ENCODE peak calls at places on chromosomes 12 and 14, in six cellular contexts. One of them, this sample, is unnamed.
A peak's percentile ranks its signal among the peaks of the same experiment; 100 is the strongest.

GRCh38 chr14:29798078-29798477 is 129.6 kb downstream of the PRKD1 start:
- DNase-seq in MCF 10A: no peak
- DNase-seq in BE2C: no peak
- DNase-seq in heart left ventricle: no peak
- DNase-seq in lower lobe of right lung: no peak
- DNase-seq in GM20000: no peak
- DNase-seq in this sample: no peak

GRCh38 chr12:38915783-38916182 is 10.4 kb upstream of the CPNE8 start:
- DNase-seq in MCF 10A: no peak
- DNase-seq in BE2C: peak; percentile 42
- DNase-seq in heart left ventricle: no peak
- DNase-seq in lower lobe of right lung: no peak
- DNase-seq in GM20000: no peak
- DNase-seq in this sample: no peak

GRCh38 chr12:71237128-71237527 is 79.3 kb upstream of the TSPAN8 start:
- DNase-seq in MCF 10A: no peak
- DNase-seq in BE2C: no peak
- DNase-seq in heart left ventricle: no peak
- DNase-seq in lower lobe of right lung: no peak
- DNase-seq in GM20000: no peak
- DNase-seq in this sample: no peak

GRCh38 chr12:2255301-2255700 is 202.5 kb downstream of the CACNA1C start:
- DNase-seq in MCF 10A: no peak
- DNase-seq in BE2C: no peak
- DNase-seq in heart left ventricle: no peak
- DNase-seq in lower lobe of right lung: no peak
- DNase-seq in GM20000: no peak
- DNase-seq in this sample: no peak

GRCh38 chr14:95339301-95339865 is 19.7 kb upstream of the CLMN start:
- DNase-seq in MCF 10A: no peak
- DNase-seq in BE2C: no peak
- DNase-seq in heart left ventricle: no peak
- DNase-seq in lower lobe of right lung: no peak
- DNase-seq in GM20000: no peak
- DNase-seq in this sample: no peak

GRCh38 chr14:81256289-81256960 is 35.7 kb upstream of the GTF2A1 start:
- DNase-seq in MCF 10A: no peak
- DNase-seq in BE2C: no peak
- DNase-seq in heart left ventricle: no peak
- DNase-seq in lower lobe of right lung: no peak
- DNase-seq in GM20000: no peak
- DNase-seq in this sample: no peak

GRCh38 chr12:123041811-123042655 is 61.6 kb downstream of the ARL6IP4 start:
- DNase-seq in MCF 10A: no peak
- DNase-seq in BE2C: no peak
- DNase-seq in heart left ventricle: no peak
- DNase-seq in lower lobe of right lung: no peak
- DNase-seq in GM20000: no peak
- DNase-seq in this sample: no peak

GRCh38 chr14:90629471-90629870 is 186.8 kb downstream of the TTC7B start:
- DNase-seq in MCF 10A: peak; percentile 58
- DNase-seq in BE2C: no peak
- DNase-seq in heart left ventricle: no peak
- DNase-seq in lower lobe of right lung: peak; percentile 73
- DNase-seq in GM20000: no peak
- DNase-seq in this sample: no peak

GRCh38 chr14:99718031-99718810 is 34.1 kb downstream of the CYP46A1 start:
- DNase-seq in MCF 10A: no peak
- DNase-seq in BE2C: no peak
- DNase-seq in heart left ventricle: no peak
- DNase-seq in lower lobe of right lung: peak; percentile 18
- DNase-seq in GM20000: peak; percentile 71
- DNase-seq in this sample: no peak

GRCh38 chr14:103061482-103061976 is 4.2 kb upstream of the CDC42BPB start:
- DNase-seq in MCF 10A: no peak
- DNase-seq in BE2C: no peak
- DNase-seq in heart left ventricle: no peak
- DNase-seq in lower lobe of right lung: no peak
- DNase-seq in GM20000: no peak
- DNase-seq in this sample: no peak

GRCh38 chr14:100994082-100994481 is 90.6 kb upstream of the RTL1 start:
- DNase-seq in MCF 10A: peak; percentile 50
- DNase-seq in BE2C: no peak
- DNase-seq in heart left ventricle: no peak
- DNase-seq in lower lobe of right lung: no peak
- DNase-seq in GM20000: no peak
- DNase-seq in this sample: no peak

GRCh38 chr14:33404964-33405574 is 466.4 kb downstream of the NPAS3 start:
- DNase-seq in MCF 10A: no peak
- DNase-seq in BE2C: no peak
- DNase-seq in heart left ventricle: no peak
- DNase-seq in lower lobe of right lung: no peak
- DNase-seq in GM20000: no peak
- DNase-seq in this sample: no peak

GRCh38 chr14:73663548-73664212 is 18.9 kb downstream of the DNAL1 start:
- DNase-seq in MCF 10A: no peak
- DNase-seq in BE2C: no peak
- DNase-seq in heart left ventricle: no peak
- DNase-seq in lower lobe of right lung: no peak
- DNase-seq in GM20000: no peak
- DNase-seq in this sample: no peak

GRCh38 chr14:73661872-73662271 is 17.1 kb downstream of the DNAL1 start:
- DNase-seq in MCF 10A: no peak
- DNase-seq in BE2C: no peak
- DNase-seq in heart left ventricle: no peak
- DNase-seq in lower lobe of right lung: no peak
- DNase-seq in GM20000: no peak
- DNase-seq in this sample: no peak

GRCh38 chr14:73660511-73660910 is 15.7 kb downstream of the DNAL1 start:
- DNase-seq in MCF 10A: no peak
- DNase-seq in BE2C: no peak
- DNase-seq in heart left ventricle: no peak
- DNase-seq in lower lobe of right lung: no peak
- DNase-seq in GM20000: no peak
- DNase-seq in this sample: no peak

GRCh38 chr14:73665130-73665529 is 20.3 kb downstream of the DNAL1 start:
- DNase-seq in MCF 10A: no peak
- DNase-seq in BE2C: no peak
- DNase-seq in heart left ventricle: no peak
- DNase-seq in lower lobe of right lung: no peak
- DNase-seq in GM20000: no peak
- DNase-seq in this sample: no peak

GRCh38 chr14:73662439-73663056 is 17.8 kb downstream of the DNAL1 start:
- DNase-seq in MCF 10A: peak; percentile 93
- DNase-seq in BE2C: peak; percentile 30
- DNase-seq in heart left ventricle: no peak
- DNase-seq in lower lobe of right lung: no peak
- DNase-seq in GM20000: no peak
- DNase-seq in this sample: no peak
- TF ChIP-seq CTCF in MCF 10A: peak; percentile 45
- TF ChIP-seq CTCF in BE2C: peak; percentile 45
- TF ChIP-seq CTCF in heart left ventricle: no peak
- TF ChIP-seq CTCF in lower lobe of right lung: no peak
- TF ChIP-seq CTCF in GM20000: no peak
- TF ChIP-seq CTCF in this sample: no peak

GRCh38 chr12:4587108-4587507 is 25.1 kb downstream of the DYRK4 start:
- DNase-seq in MCF 10A: no peak
- DNase-seq in BE2C: no peak
- DNase-seq in heart left ventricle: no peak
- DNase-seq in lower lobe of right lung: no peak
- DNase-seq in GM20000: no peak
- DNase-seq in this sample: no peak
- TF ChIP-seq CTCF in MCF 10A: no peak
- TF ChIP-seq CTCF in BE2C: no peak
- TF ChIP-seq CTCF in heart left ventricle: no peak
- TF ChIP-seq CTCF in lower lobe of right lung: no peak
- TF ChIP-seq CTCF in GM20000: no peak
- TF ChIP-seq CTCF in this sample: no peak

GRCh38 chr12:20546267-20546666 is 148.9 kb upstream of the SLCO1C1 start:
- DNase-seq in MCF 10A: no peak
- DNase-seq in BE2C: no peak
- DNase-seq in heart left ventricle: no peak
- DNase-seq in lower lobe of right lung: no peak
- DNase-seq in GM20000: no peak
- DNase-seq in this sample: no peak

GRCh38 chr12:20547788-20548575 is 147.2 kb upstream of the SLCO1C1 start:
- DNase-seq in MCF 10A: peak; percentile 22
- DNase-seq in BE2C: no peak
- DNase-seq in heart left ventricle: peak; percentile 29
- DNase-seq in lower lobe of right lung: no peak
- DNase-seq in GM20000: no peak
- DNase-seq in this sample: no peak

GRCh38 chr12:20555015-20555414 is 140.1 kb upstream of the SLCO1C1 start:
- DNase-seq in MCF 10A: no peak
- DNase-seq in BE2C: no peak
- DNase-seq in heart left ventricle: no peak
- DNase-seq in lower lobe of right lung: no peak
- DNase-seq in GM20000: no peak
- DNase-seq in this sample: no peak

GRCh38 chr12:20548592-20548991 is 146.5 kb upstream of the SLCO1C1 start:
- DNase-seq in MCF 10A: no peak
- DNase-seq in BE2C: no peak
- DNase-seq in heart left ventricle: no peak
- DNase-seq in lower lobe of right lung: no peak
- DNase-seq in GM20000: no peak
- DNase-seq in this sample: no peak

DNA sequence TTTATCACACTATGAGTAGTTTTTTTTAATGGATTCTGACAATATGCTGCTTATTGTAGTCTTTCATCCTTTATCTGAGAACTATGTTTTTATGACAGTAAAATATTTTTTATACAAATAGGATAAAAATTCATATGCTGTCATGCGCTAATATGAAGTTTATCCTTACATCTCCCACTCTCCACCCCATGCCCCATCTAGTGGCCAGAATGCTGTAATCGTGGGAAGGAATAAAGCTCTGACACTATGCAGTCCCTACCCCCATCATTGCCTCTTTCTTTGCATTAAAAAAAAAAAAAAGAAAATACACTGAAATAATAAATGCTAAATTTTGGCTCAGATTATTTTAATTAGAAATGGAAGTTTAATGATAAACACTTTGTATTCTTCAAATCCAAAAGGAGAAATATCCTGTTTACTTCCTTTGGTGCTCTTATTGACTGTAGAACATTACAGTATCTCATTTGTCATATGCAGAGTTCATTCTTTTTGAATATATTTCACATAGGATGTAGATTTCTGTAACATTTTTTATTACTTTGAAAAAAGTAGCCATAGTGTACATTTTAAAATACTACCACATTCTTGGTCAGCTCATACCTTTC is 145.9 kb upstream of the SLCO1C1 start:
- DNase-seq in MCF 10A: peak; percentile 53
- DNase-seq in BE2C: peak; percentile 61
- DNase-seq in heart left ventricle: peak; percentile 32
- DNase-seq in lower lobe of right lung: no peak
- DNase-seq in GM20000: no peak
- DNase-seq in this sample: peak; percentile 18
- TF ChIP-seq CTCF in MCF 10A: peak; percentile 45
- TF ChIP-seq CTCF in BE2C: peak; percentile 89
- TF ChIP-seq CTCF in heart left ventricle: peak; percentile 67
- TF ChIP-seq CTCF in lower lobe of right lung: peak; percentile 42
- TF ChIP-seq CTCF in GM20000: no peak
- TF ChIP-seq CTCF in this sample: peak; percentile 55

GRCh38 chr12:45887544-45887943 is 102.8 kb downstream of the SCAF11 start:
- DNase-seq in MCF 10A: no peak
- DNase-seq in BE2C: no peak
- DNase-seq in heart left ventricle: no peak
- DNase-seq in lower lobe of right lung: no peak
- DNase-seq in GM20000: no peak
- DNase-seq in this sample: no peak

GRCh38 chr12:45895961-45896360 is 94.4 kb downstream of the SCAF11 start:
- DNase-seq in MCF 10A: no peak
- DNase-seq in BE2C: no peak
- DNase-seq in heart left ventricle: no peak
- DNase-seq in lower lobe of right lung: no peak
- DNase-seq in GM20000: no peak
- DNase-seq in this sample: no peak

GRCh38 chr12:45886685-45887084 is 103.7 kb downstream of the SCAF11 start:
- DNase-seq in MCF 10A: no peak
- DNase-seq in BE2C: no peak
- DNase-seq in heart left ventricle: no peak
- DNase-seq in lower lobe of right lung: no peak
- DNase-seq in GM20000: no peak
- DNase-seq in this sample: no peak

GRCh38 chr12:45893240-45893639 is 97.1 kb downstream of the SCAF11 start:
- DNase-seq in MCF 10A: no peak
- DNase-seq in BE2C: no peak
- DNase-seq in heart left ventricle: no peak
- DNase-seq in lower lobe of right lung: no peak
- DNase-seq in GM20000: no peak
- DNase-seq in this sample: no peak

GRCh38 chr12:45890276-45890675 is 100.1 kb downstream of the SCAF11 start:
- DNase-seq in MCF 10A: no peak
- DNase-seq in BE2C: no peak
- DNase-seq in heart left ventricle: no peak
- DNase-seq in lower lobe of right lung: no peak
- DNase-seq in GM20000: no peak
- DNase-seq in this sample: no peak
- TF ChIP-seq CTCF in MCF 10A: no peak
- TF ChIP-seq CTCF in BE2C: no peak
- TF ChIP-seq CTCF in heart left ventricle: no peak
- TF ChIP-seq CTCF in lower lobe of right lung: no peak
- TF ChIP-seq CTCF in GM20000: no peak
- TF ChIP-seq CTCF in this sample: no peak

GRCh38 chr12:94980577-94980976 is 22.9 kb downstream of the NDUFA12 start:
- DNase-seq in MCF 10A: no peak
- DNase-seq in BE2C: no peak
- DNase-seq in heart left ventricle: no peak
- DNase-seq in lower lobe of right lung: no peak
- DNase-seq in GM20000: no peak
- DNase-seq in this sample: no peak
- TF ChIP-seq CTCF in MCF 10A: peak; percentile 34
- TF ChIP-seq CTCF in BE2C: no peak
- TF ChIP-seq CTCF in heart left ventricle: peak; percentile 35
- TF ChIP-seq CTCF in lower lobe of right lung: no peak
- TF ChIP-seq CTCF in GM20000: no peak
- TF ChIP-seq CTCF in this sample: peak; percentile 10

GRCh38 chr12:131852551-131853299 is 24.5 kb downstream of the MMP17 start:
- DNase-seq in MCF 10A: no peak
- DNase-seq in BE2C: peak; percentile 12
- DNase-seq in heart left ventricle: no peak
- DNase-seq in lower lobe of right lung: no peak
- DNase-seq in GM20000: peak; percentile 51
- DNase-seq in this sample: no peak

GRCh38 chr12:131848753-131849152 is 20.6 kb downstream of the MMP17 start:
- DNase-seq in MCF 10A: no peak
- DNase-seq in BE2C: no peak
- DNase-seq in heart left ventricle: no peak
- DNase-seq in lower lobe of right lung: no peak
- DNase-seq in GM20000: no peak
- DNase-seq in this sample: no peak

GRCh38 chr12:131849700-131850553 is 21.7 kb downstream of the MMP17 start:
- DNase-seq in MCF 10A: no peak
- DNase-seq in BE2C: no peak
- DNase-seq in heart left ventricle: no peak
- DNase-seq in lower lobe of right lung: no peak
- DNase-seq in GM20000: no peak
- DNase-seq in this sample: no peak

GRCh38 chr12:131851741-131852550 is 23.8 kb downstream of the MMP17 start:
- DNase-seq in MCF 10A: no peak
- DNase-seq in BE2C: peak; percentile 8
- DNase-seq in heart left ventricle: no peak
- DNase-seq in lower lobe of right lung: no peak
- DNase-seq in GM20000: no peak
- DNase-seq in this sample: no peak

GRCh38 chr12:131850856-131851559 is 22.8 kb downstream of the MMP17 start:
- DNase-seq in MCF 10A: no peak
- DNase-seq in BE2C: no peak
- DNase-seq in heart left ventricle: no peak
- DNase-seq in lower lobe of right lung: no peak
- DNase-seq in GM20000: no peak
- DNase-seq in this sample: peak; percentile 49
- TF ChIP-seq CTCF in MCF 10A: no peak
- TF ChIP-seq CTCF in BE2C: no peak
- TF ChIP-seq CTCF in heart left ventricle: no peak
- TF ChIP-seq CTCF in lower lobe of right lung: no peak
- TF ChIP-seq CTCF in GM20000: no peak
- TF ChIP-seq CTCF in this sample: peak; percentile 49

This sample was measured in nephron progenitor cell.